ENCODE peak calls at places on chromosomes 13 and 19, in four cellular contexts. One of them, this sample, is unnamed.

GRCh38 chr19:32201661-32202060 is 143.7 kb upstream of the ZNF507 start:
- DNase-seq in DND-41: peak; percentile 32
- DNase-seq in lower lobe of right lung: no peak
- DNase-seq in tibial nerve: no peak
- DNase-seq in this sample: no peak

GRCh38 chr19:16942583-16942982 is 53.8 kb downstream of the F2RL3 start:
- DNase-seq in lower lobe of right lung: no peak
- DNase-seq in tibial nerve: no peak
- DNase-seq in DND-41: no peak
- DNase-seq in this sample: no peak

GRCh38 chr13:77898097-77898496 is 20.5 kb downstream of the EDNRB start:
- DNase-seq in lower lobe of right lung: no peak
- DNase-seq in DND-41: no peak
- DNase-seq in tibial nerve: no peak
- DNase-seq in this sample: no peak

GRCh38 chr19:29247912-29248311 is 35.0 kb upstream of the UQCRFS1 start:
- DNase-seq in lower lobe of right lung: no peak
- DNase-seq in tibial nerve: no peak
- DNase-seq in DND-41: no peak
- DNase-seq in this sample: no peak

GRCh38 chr19:29260477-29261317 is 47.7 kb upstream of the UQCRFS1 start:
- DNase-seq in tibial nerve: no peak
- DNase-seq in DND-41: peak; percentile 59
- DNase-seq in lower lobe of right lung: no peak
- DNase-seq in this sample: no peak

GRCh38 chr19:32824906-32825608 is 44.5 kb downstream of the SLC7A9 start:
- DNase-seq in tibial nerve: no peak
- DNase-seq in lower lobe of right lung: no peak
- DNase-seq in DND-41: no peak
- DNase-seq in this sample: no peak

GRCh38 chr19:55261671-55262126 is 2.9 kb upstream of the PPP6R1 start:
- DNase-seq in DND-41: no peak
- DNase-seq in lower lobe of right lung: no peak
- DNase-seq in tibial nerve: no peak
- DNase-seq in this sample: no peak

GRCh38 chr19:55464669-55465068 is at the start of gene C19orf85:
- DNase-seq in DND-41: no peak
- DNase-seq in lower lobe of right lung: no peak
- DNase-seq in tibial nerve: no peak
- DNase-seq in this sample: no peak

GRCh38 chr19:32196690-32197420 is 148.6 kb upstream of the ZNF507 start:
- DNase-seq in lower lobe of right lung: no peak
- DNase-seq in tibial nerve: no peak
- DNase-seq in DND-41: no peak
- DNase-seq in this sample: no peak

GRCh38 chr19:2332341-2333026 is 4.0 kb downstream of the SPPL2B start:
- DNase-seq in tibial nerve: no peak
- DNase-seq in DND-41: peak; percentile 88
- DNase-seq in lower lobe of right lung: no peak
- DNase-seq in this sample: peak; percentile 44

GRCh38 chr19:32606289-32606688 is 25.3 kb downstream of the PDCD5 start:
- DNase-seq in lower lobe of right lung: no peak
- DNase-seq in tibial nerve: no peak
- DNase-seq in DND-41: no peak
- DNase-seq in this sample: no peak

GRCh38 chr19:5827342-5827890 is 12.1 kb downstream of the FUT6 start:
- DNase-seq in tibial nerve: no peak
- DNase-seq in DND-41: no peak
- DNase-seq in lower lobe of right lung: no peak
- DNase-seq in this sample: no peak

GRCh38 chr19:5827891-5828660 is 11.4 kb downstream of the FUT6 start:
- DNase-seq in DND-41: no peak
- DNase-seq in lower lobe of right lung: peak; percentile 94
- DNase-seq in tibial nerve: peak; percentile 46
- DNase-seq in this sample: peak; percentile 87

GRCh38 chr19:5828661-5829566 is 10.6 kb downstream of the FUT6 start:
- DNase-seq in tibial nerve: no peak
- DNase-seq in lower lobe of right lung: no peak
- DNase-seq in DND-41: no peak
- DNase-seq in this sample: no peak

GRCh38 chr19:5824791-5825577 is 14.5 kb downstream of the FUT6 start:
- DNase-seq in DND-41: no peak
- DNase-seq in lower lobe of right lung: no peak
- DNase-seq in tibial nerve: no peak
- DNase-seq in this sample: no peak

DNA sequence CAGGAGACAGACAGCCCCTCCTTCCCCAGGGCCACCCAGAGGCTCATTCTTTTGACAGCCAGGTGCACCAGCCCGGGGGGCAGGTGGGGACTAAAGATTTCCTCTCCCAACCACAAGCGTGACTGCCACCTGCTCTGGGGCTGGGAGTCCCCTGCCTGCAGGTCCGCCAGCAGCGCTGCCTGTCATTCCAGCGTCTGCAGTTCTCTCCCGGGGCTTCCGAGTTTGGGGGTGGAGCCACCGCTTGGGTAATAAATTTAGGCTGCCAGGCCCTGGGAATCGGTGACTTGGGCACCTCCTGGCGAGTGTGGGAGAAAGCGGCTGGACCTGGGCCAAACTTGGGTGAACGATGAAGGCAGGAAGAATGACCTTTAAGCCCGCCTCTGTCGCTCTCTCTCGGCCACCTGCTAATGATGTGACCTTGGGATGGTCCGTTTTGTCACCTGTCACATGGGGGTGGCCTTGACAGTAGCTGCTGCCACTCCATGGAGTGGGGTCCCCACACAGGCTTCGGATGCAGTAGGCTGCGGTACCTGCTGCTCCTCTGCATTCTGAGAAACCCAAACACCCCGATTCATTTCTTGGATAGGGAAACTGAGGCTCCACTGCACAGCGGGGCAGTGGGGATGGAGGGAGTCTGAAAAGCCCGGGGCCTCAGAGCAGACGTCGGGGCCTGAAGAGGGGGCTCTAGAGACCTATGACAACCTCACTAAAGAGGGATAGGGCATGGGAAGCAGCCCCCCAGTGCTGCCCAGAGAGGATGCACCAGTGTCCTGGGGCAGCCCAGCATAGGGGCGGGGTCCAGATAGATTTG is 12.8 kb downstream of the FUT6 start:
- DNase-seq in tibial nerve: no peak
- DNase-seq in lower lobe of right lung: peak; percentile 80
- DNase-seq in DND-41: peak; percentile 67
- DNase-seq in this sample: no peak
- H3K27ac ChIP-seq in tibial nerve: no peak overlapping the region
- H3K27ac ChIP-seq in lower lobe of right lung: peak overlapping the region; percentile 81
- H3K27ac ChIP-seq in DND-41: no peak overlapping the region
- H3K27ac ChIP-seq in this sample: no peak overlapping the region

GRCh38 chr13:99859178-99860177 is 112.1 kb downstream of the ZIC5 start:
- DNase-seq in DND-41: no peak
- DNase-seq in tibial nerve: no peak
- DNase-seq in lower lobe of right lung: no peak
- DNase-seq in this sample: peak; percentile 51

GRCh38 chr13:99854376-99854775 is 117.2 kb downstream of the ZIC5 start:
- DNase-seq in tibial nerve: no peak
- DNase-seq in DND-41: no peak
- DNase-seq in lower lobe of right lung: no peak
- DNase-seq in this sample: no peak

GRCh38 chr13:99856021-99856420 is 115.5 kb downstream of the ZIC5 start:
- DNase-seq in DND-41: no peak
- DNase-seq in lower lobe of right lung: no peak
- DNase-seq in tibial nerve: no peak
- DNase-seq in this sample: no peak

GRCh38 chr13:99857738-99858137 is 113.8 kb downstream of the ZIC5 start:
- DNase-seq in tibial nerve: no peak
- DNase-seq in DND-41: no peak
- DNase-seq in lower lobe of right lung: no peak
- DNase-seq in this sample: no peak

GRCh38 chr13:99855516-99855915 is 116.1 kb downstream of the ZIC5 start:
- DNase-seq in tibial nerve: no peak
- DNase-seq in DND-41: no peak
- DNase-seq in lower lobe of right lung: no peak
- DNase-seq in this sample: no peak
- H3K27me3 ChIP-seq in tibial nerve: no peaks in the 10 kb centered on the region
- H3K27me3 ChIP-seq in DND-41: no peaks in the 10 kb centered on the region
- H3K27me3 ChIP-seq in lower lobe of right lung: no peaks in the 10 kb centered on the region
- H3K27me3 ChIP-seq in this sample: no peaks in the 10 kb centered on the region

DNA sequence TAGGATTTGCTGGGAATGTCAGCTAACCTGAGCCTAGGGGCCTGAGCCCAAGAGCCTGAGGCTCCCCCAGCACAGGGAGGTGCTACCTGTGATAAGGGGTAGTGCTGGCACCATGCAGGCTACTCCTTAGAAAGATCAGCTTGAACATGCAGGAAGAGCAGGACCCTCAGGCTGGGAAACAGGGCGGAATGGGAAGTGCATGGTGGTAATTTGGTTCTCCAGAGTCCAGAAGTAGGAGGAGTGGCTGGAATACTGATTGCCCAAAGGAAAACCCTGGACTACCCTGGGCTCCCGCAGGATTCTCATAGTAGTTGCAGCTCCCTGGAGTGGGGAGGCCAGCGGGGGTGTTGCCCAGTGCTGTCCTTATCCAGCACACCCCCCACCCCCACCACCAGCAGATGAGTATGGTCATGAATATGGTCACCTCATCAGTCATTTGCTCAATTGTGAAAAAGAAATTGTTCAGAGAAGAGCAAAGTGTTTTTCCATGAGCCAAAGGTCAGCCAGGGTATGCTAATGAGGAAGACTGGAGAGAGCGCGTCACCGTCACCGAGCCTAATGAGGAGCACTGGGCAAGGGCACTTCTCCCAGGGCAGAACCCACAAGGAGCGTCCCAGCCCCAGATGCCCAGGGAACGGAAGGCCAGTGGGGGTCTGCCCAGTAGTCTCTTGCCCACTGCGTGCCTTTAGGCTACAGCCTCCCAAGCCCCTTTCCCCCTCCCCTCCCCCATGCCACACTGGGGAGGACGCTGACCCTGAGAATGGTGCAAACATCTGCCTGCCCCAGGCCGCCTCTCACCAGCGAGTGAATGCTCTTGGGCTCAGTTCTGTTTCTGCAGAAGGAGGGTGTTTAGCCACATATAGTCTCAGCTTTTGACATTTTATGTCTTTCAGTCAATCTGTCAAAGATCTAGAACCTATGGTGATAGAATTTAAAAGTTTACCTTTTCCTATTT is 5.3 kb downstream of the SLC25A15 start:
- DNase-seq in lower lobe of right lung: no peak
- DNase-seq in DND-41: no peak
- DNase-seq in tibial nerve: no peak
- DNase-seq in this sample: no peak
- H3K27ac ChIP-seq in lower lobe of right lung: no peak overlapping the region
- H3K27ac ChIP-seq in DND-41: no peak overlapping the region
- H3K27ac ChIP-seq in tibial nerve: no peak overlapping the region
- H3K27ac ChIP-seq in this sample: no peak overlapping the region

DNA sequence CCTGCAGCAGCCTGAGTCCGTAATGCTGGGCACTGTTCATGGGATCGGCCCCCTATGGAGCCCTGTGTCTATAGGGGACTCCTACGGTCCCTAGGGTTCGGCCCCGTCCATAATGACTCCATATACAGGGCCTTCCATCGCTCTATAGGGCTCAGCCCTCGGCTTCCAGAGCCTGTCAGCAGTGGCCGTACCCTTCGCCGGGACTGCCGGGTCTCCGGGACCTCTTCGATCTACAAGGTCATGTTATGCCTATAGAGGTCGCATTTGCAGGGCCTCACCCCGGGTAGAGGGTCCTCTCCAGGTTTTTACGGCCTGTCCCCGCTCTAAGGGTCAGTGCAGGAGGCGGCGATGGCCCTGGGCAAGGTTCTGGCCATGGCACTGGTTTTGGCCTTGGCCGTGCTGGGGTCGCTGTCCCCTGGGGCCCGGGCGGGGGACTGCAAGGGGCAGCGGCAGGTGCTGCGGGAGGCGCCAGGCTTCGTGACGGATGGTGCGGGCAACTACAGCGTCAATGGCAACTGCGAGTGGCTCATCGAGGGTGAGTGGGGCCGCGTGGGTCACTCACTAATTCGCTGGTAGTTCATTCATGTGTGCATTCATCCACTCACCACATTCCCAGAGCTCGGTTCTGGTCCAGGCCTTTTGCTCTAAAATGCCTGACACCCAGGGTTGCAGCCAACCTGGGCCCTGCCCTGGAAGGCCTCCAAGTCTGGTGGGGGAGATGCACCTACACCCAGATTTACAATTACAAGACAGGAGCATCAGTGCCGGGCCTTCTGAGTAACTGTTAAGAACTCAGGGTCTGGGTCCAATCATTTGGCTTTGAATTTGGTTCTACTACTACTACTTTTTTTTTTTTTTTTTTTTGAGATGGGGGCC is 699 bp downstream of the MEGF8 start:
- DNase-seq in DND-41: peak; percentile 43
- DNase-seq in lower lobe of right lung: no peak
- DNase-seq in tibial nerve: no peak
- DNase-seq in this sample: peak; percentile 53
- H3K27me3 ChIP-seq in DND-41: no peaks in the 10 kb centered on the region
- H3K27me3 ChIP-seq in lower lobe of right lung: peaks cover 29% of the 10 kb centered on the region
- H3K27me3 ChIP-seq in tibial nerve: no peaks in the 10 kb centered on the region
- H3K27me3 ChIP-seq in this sample: peaks cover 3% of the 10 kb centered on the region

DNA sequence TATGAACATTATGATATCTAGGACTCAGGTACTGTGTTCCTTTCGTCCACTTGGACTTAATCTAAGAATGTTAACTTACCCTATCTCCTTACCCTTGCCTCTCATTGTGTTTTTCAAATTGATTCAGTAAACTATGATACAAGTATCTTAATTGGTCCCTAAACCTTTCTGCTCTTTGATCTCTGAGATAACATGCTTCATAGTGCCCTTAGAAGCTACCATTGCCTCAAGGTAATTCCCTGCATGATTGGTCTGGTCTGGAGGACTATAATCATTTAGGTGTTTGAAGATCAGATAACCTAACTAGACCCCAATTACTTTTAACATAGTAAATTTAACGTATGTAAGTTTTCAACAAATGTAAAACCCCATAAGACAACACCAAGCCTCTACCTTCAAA is 169.9 kb upstream of the NBEA start:
- DNase-seq in tibial nerve: no peak
- DNase-seq in lower lobe of right lung: no peak
- DNase-seq in DND-41: no peak
- DNase-seq in this sample: no peak
- H3K27ac ChIP-seq in tibial nerve: no peak overlapping the region
- H3K27ac ChIP-seq in lower lobe of right lung: no peak overlapping the region
- H3K27ac ChIP-seq in DND-41: no peak overlapping the region
- H3K27ac ChIP-seq in this sample: no peak overlapping the region

DNA sequence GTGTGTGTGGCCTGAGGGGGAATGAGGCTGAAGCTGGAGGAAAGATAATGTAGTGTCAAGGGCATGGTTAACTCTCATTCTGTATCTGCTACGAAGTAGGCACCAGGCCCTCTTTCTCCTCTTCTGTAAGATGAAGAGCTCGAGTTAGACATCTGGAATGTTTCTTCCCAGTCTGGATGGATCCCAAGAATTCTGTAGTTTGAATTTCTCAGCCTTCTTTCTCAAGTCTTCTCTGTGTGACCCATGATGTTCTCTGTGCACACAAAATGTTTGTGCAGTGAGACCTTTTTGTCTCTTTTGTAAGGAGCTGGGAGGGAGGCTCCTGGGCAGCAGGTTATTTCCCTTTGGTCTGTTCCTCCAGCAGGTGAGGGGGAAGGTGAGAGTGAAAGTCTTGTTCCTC is 13.7 kb downstream of the FGF9 start:
- DNase-seq in tibial nerve: no peak
- DNase-seq in DND-41: no peak
- DNase-seq in lower lobe of right lung: no peak
- DNase-seq in this sample: no peak
- H3K27me3 ChIP-seq in tibial nerve: no peaks in the 10 kb centered on the region
- H3K27me3 ChIP-seq in DND-41: peaks cover 28% of the 10 kb centered on the region
- H3K27me3 ChIP-seq in lower lobe of right lung: no peaks in the 10 kb centered on the region
- H3K27me3 ChIP-seq in this sample: no peaks in the 10 kb centered on the region

GRCh38 chr19:47633996-47634395 is 25.1 kb downstream of the BICRA start:
- DNase-seq in DND-41: no peak
- DNase-seq in lower lobe of right lung: no peak
- DNase-seq in tibial nerve: no peak
- DNase-seq in this sample: no peak
- H3K27ac ChIP-seq in DND-41: no peak overlapping the region
- H3K27ac ChIP-seq in lower lobe of right lung: no peak overlapping the region
- H3K27ac ChIP-seq in tibial nerve: no peak overlapping the region
- H3K27ac ChIP-seq in this sample: no peak overlapping the region

GRCh38 chr13:74301200-74302063 is 167.2 kb upstream of the KLF12 start:
- DNase-seq in tibial nerve: no peak
- DNase-seq in DND-41: no peak
- DNase-seq in lower lobe of right lung: no peak
- DNase-seq in this sample: no peak
- H3K27me3 ChIP-seq in tibial nerve: no peaks in the 10 kb centered on the region
- H3K27me3 ChIP-seq in DND-41: no peaks in the 10 kb centered on the region
- H3K27me3 ChIP-seq in lower lobe of right lung: no peaks in the 10 kb centered on the region
- H3K27me3 ChIP-seq in this sample: no peaks in the 10 kb centered on the region